ENCODE peak calls at places on chromosomes 2 and 18, in five cellular contexts. U is astrocyte of the spinal cord, B is psoas muscle, Q is breast epithelium, W is fibroblast of the aortic adventitia. Y is an unnamed sample.

GRCh38 chr2:159797468-159798375 is at the start of gene CD302:
- DNase-seq in B (peak; percentile 83), W (peak; percentile 49), U (peak; percentile 35), Q (peak; percentile 37), Y (peak; percentile 56)

GRCh38 chr2:211766689-211767088 is 771.9 kb downstream of the ERBB4 start:
- DNase-seq in Q (peak; percentile 42), B (no peak), U (no peak), W (no peak), Y (no peak)

GRCh38 chr18:22432672-22433137 is 15.0 kb upstream of the CTAGE1 start:
- DNase-seq in W (peak; percentile 98), B (peak; percentile 81), Q (peak; percentile 53), U (peak; percentile 87), Y (no peak)

GRCh38 chr2:207933396-207934045 is 91.8 kb downstream of the PLEKHM3 start:
- DNase-seq in B (no peak), W (no peak), U (no peak), Q (peak; percentile 24), Y (no peak)

GRCh38 chr2:147543056-147543455 is 301.8 kb upstream of the ACVR2A start:
- DNase-seq in Q (no peak), B (no peak), W (peak; percentile 48), U (no peak), Y (no peak)

GRCh38 chr2:12759248-12759647 is 42.5 kb downstream of the TRIB2 start:
- DNase-seq in Q (no peak), W (peak; percentile 71), U (peak; percentile 94), B (no peak), Y (no peak)

GRCh38 chr2:157747695-157748370 is 119.2 kb upstream of the ACVR1C start:
- DNase-seq in U (peak; percentile 81), W (peak; percentile 82), Q (no peak), B (peak; percentile 78), Y (no peak)

GRCh38 chr2:33047939-33048338 is 101.2 kb downstream of the LTBP1 start:
- DNase-seq in Q (no peak), B (no peak), U (no peak), W (no peak), Y (no peak)

GRCh38 chr2:27966466-27966865 is 75.9 kb downstream of the BABAM2 start:
- DNase-seq in U (peak; percentile 74), Q (no peak), B (peak; percentile 37), W (peak; percentile 34), Y (no peak)

GRCh38 chr2:178190938-178191910 is 3.1 kb upstream of the OSBPL6 start:
- DNase-seq in Q (no peak), U (no peak), W (no peak), B (no peak), Y (no peak)

GRCh38 chr18:37276111-37276510 is 289.5 kb downstream of the CELF4 start:
- DNase-seq in U (no peak), B (no peak), Q (no peak), W (no peak), Y (no peak)

GRCh38 chr2:88828397-88829137 is 137.1 kb downstream of the RPIA start:
- DNase-seq in Q (no peak), W (peak; percentile 47), B (peak; percentile 66), U (peak; percentile 12), Y (no peak)

GRCh38 chr2:234496442-234496834 is 443 bp downstream of the ARL4C start:
- DNase-seq in Q (peak; percentile 52), B (no peak), U (peak; percentile 66), W (no peak), Y (no peak)

GRCh38 chr2:136116813-136117390 is 1.0 kb downstream of the CXCR4 start:
- DNase-seq in U (no peak), W (no peak), B (peak; percentile 57), Q (no peak), Y (peak; percentile 60)

GRCh38 chr2:166448106-166448505 is 45.9 kb downstream of the SCN7A start:
- DNase-seq in U (no peak), W (no peak), Q (no peak), B (no peak), Y (no peak)

GRCh38 chr18:56083097-56083865 is 495.3 kb upstream of the TCF4 start:
- DNase-seq in U (peak; percentile 64), B (peak; percentile 58), Q (no peak), W (peak; percentile 77), Y (no peak)

GRCh38 chr2:131047275-131047652 is 46.0 kb downstream of the FAM168B start:
- DNase-seq in Q (no peak), W (no peak), U (no peak), B (no peak), Y (no peak)

GRCh38 chr2:1900736-1901135 is 156.4 kb upstream of the PXDN start:
- DNase-seq in U (no peak), Q (no peak), W (no peak), B (no peak), Y (no peak)

GRCh38 chr2:216603010-216603883 is 30.0 kb upstream of the IGFBP2 start:
- DNase-seq in U (no peak), Q (no peak), W (no peak), B (no peak), Y (no peak)

GRCh38 chr2:42252464-42252863 is 83.3 kb downstream of the EML4 start:
- DNase-seq in B (no peak), Q (no peak), U (no peak), W (no peak), Y (no peak)

GRCh38 chr2:39642054-39642742 is 23.5 kb upstream of the TMEM178A start:
- DNase-seq in W (peak; percentile 95), Q (no peak), B (no peak), U (peak; percentile 85), Y (no peak)

GRCh38 chr2:75055820-75056675 is 97.6 kb downstream of the POLE4 start:
- DNase-seq in Q (no peak), U (peak; percentile 94), B (no peak), W (peak; percentile 51), Y (no peak)

GRCh38 chr2:8535821-8536685 is 145.8 kb upstream of the ID2 start:
- DNase-seq in Q (no peak), U (no peak), B (no peak), W (no peak), Y (peak; percentile 45)

GRCh38 chr2:9315280-9315847 is 108.0 kb downstream of the ITGB1BP1 start:
- DNase-seq in U (no peak), Q (no peak), B (no peak), W (no peak), Y (no peak)

GRCh38 chr2:199734651-199735050 is 116.3 kb downstream of the FTCDNL1 start:
- DNase-seq in Q (no peak), B (no peak), U (no peak), W (no peak), Y (no peak)

GRCh38 chr2:44836174-44836573 is 105.3 kb upstream of the SIX3 start:
- DNase-seq in U (no peak), Q (no peak), B (no peak), W (no peak), Y (no peak)

GRCh38 chr2:88628569-88628939 is 1.3 kb upstream of the EIF2AK3 start:
- DNase-seq in Q (no peak), U (no peak), W (no peak), B (no peak), Y (no peak)

GRCh38 chr2:51472783-51473182 is 440.9 kb upstream of the NRXN1 start:
- DNase-seq in U (no peak), W (no peak), Q (no peak), B (no peak), Y (no peak)

GRCh38 chr18:27803957-27804356 is 373.0 kb downstream of the CDH2 start:
- DNase-seq in U (no peak), Q (no peak), B (no peak), W (no peak), Y (no peak)

DNA sequence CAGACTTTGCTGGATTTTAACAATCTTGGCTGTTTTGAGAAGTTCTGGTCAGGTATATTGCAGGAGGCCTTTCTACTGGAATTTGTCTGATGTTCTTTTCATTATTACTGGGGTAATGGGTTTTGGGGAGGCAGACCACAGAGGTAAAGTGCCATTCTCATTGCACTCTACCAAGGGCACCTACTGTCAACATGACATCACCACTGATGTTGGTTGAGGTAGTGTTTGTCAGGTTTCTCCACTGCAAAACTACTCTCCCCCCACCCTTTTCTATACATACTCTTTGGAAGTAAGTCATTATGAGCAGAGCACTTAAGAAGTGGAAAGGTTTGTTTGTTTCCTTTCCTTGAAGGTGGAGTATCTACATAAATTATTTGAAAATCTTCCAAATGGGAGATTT is 27.0 kb downstream of the PRKD3 start:
- DNase-seq in W (no peak), U (no peak), B (no peak), Q (no peak), Y (no peak)
- TF ChIP-seq CTCF in W (no peak), U (no peak), B (no peak), Q (no peak), Y (no peak)

DNA sequence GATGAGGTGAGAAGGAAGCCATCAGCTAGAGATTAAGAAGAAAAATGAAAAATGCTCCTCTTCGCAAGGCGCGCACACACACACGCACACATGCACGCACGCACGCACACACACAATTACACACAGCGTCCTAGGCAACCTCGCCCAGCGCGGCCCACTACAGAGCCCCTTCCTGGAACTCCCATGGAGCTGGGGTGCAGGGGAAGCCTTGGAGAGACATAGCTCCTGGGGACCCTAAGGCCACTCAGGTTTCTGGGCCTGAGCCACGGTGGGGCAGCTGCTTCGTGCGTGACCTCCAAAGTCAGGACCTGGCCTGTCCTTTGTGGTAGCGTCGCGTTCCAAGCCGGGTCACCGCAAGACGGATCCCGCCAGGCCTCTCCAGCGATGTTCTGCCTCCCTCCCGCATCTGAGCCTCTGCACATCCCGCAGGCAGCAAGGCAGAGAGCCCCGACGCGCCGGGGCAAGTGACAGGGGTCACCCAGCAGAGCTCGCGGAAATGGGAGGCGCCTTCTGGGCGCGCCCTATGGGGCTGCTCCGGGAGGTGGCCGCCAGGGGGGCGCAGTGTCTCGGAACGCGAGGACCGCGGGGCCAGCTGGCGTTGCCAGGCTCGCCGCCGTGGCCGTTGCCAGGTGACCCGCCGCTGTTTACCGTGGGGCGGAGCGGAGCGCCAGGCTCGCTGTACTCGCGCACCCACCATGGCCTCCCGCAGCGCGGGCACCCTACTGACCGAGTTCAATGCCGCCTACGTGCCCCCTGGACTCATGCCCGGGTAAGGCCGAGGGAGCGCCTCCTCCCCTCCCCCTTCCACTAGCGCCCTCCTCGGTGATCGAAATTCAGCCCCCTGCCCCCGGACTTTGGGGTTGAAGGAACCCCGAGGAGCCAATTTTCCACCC is 79.0 kb downstream of the CIB4 start:
- DNase-seq in Q (peak; percentile 50), U (no peak), B (peak; percentile 80), W (no peak), Y (peak; percentile 37)
- TF ChIP-seq CTCF in Q (peak; percentile 26), U (peak; percentile 11), B (peak; percentile 20), W (no peak), Y (no peak)

GRCh38 chr2:154370873-154371272 is 327.6 kb upstream of the KCNJ3 start:
- DNase-seq in Q (no peak), B (no peak), W (no peak), U (no peak), Y (no peak)

GRCh38 chr2:154375625-154376020 is 322.9 kb upstream of the KCNJ3 start:
- DNase-seq in U (peak; percentile 63), W (peak; percentile 73), B (no peak), Q (no peak), Y (no peak)
- TF ChIP-seq CTCF in U (no peak), W (peak; percentile 35), B (no peak), Q (no peak), Y (no peak)

DNA sequence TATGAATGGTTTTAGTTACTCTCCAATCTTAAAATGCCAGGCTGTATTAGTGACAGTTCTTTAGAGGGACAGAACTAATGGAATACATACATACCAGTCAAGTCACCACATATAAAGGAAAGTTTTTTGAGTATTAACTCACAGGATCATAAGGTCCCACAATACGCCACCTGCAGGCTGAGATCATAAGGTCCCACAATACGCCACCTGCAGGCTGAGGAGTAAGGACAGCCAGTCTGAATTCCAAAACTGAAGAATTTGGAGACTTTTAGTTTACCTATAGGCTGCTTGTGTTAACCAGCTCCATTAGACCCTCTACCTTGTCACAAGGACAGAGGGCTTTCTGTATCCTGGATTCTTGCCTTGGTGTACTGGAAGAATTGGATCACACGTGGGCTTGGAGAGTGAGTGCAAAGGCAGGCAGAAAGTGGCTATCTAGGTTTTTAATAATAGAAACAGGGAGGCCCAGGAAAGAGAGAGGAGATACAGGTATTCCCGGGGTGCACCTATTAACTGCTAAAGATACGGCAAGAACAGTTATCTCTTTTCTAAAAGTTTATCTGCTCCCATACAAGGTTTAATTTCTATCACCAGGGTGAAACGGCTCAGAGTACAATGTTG is 234.9 kb upstream of the CYRIA start:
- DNase-seq in W (no peak), Q (no peak), B (no peak), U (no peak), Y (no peak)
- TF ChIP-seq CTCF in W (peak; percentile 10), Q (no peak), B (no peak), U (peak; percentile 48), Y (peak; percentile 88)

Y was measured in CD14-positive monocyte.